ENCODE peak calls at places on chromosomes 1 and 21, in six cellular contexts. W is CD4-positive, alpha-beta memory T cell; K is mesenchymal stem cell; X is iPS DF 6.9; Y is CD8-positive, alpha-beta memory T cell; Z is psoas muscle. O is an unnamed sample. For H3K4me1, the result is how much of the 10 kb centered on the place peaks cover.

GRCh38 chr1:25703671-25704637 is 87.4 kb downstream of the MAN1C1 start:
- DNase-seq in Y (peak), Z (no peak), W (peak), K (no peak), X (no peak), O (no peak)

GRCh38 chr1:87712261-87712674 is 383.6 kb downstream of the LMO4 start:
- DNase-seq in X (no peak), K (no peak), Z (no peak), Y (no peak), W (no peak), O (no peak)

GRCh38 chr1:153790282-153790995 is 15.2 kb downstream of the SLC27A3 start:
- DNase-seq in Z (peak), X (no peak), K (peak), Y (no peak), W (no peak), O (no peak)

GRCh38 chr1:178258521-178258920 is 164.6 kb downstream of the RASAL2 start:
- DNase-seq in Z (no peak), W (no peak), X (no peak), K (no peak), Y (no peak), O (no peak)

GRCh38 chr1:160826546-160826945 is 30.6 kb downstream of the LY9 start:
- DNase-seq in K (peak), Y (no peak), Z (no peak), W (no peak), X (no peak), O (no peak)

GRCh38 chr1:3890389-3891328 is 9.4 kb downstream of the C1orf174 start:
- DNase-seq in X (no peak), K (no peak), Y (peak), W (peak), Z (peak), O (no peak)

GRCh38 chr1:181181792-181182585 is 93.5 kb downstream of the IER5 start:
- DNase-seq in W (no peak), Y (no peak), X (no peak), K (no peak), Z (no peak), O (no peak)

GRCh38 chr1:180501865-180502360 is 464 bp downstream of the ACBD6 start:
- DNase-seq in X (no peak), W (no peak), Z (no peak), Y (no peak), K (no peak), O (no peak)

GRCh38 chr1:29500651-29501050 is 264.3 kb downstream of the PTPRU start:
- DNase-seq in Z (no peak), Y (no peak), W (no peak), X (no peak), K (no peak), O (no peak)

GRCh38 chr1:186923434-186923833 is 94.7 kb downstream of the PLA2G4A start:
- DNase-seq in W (no peak), Z (no peak), X (no peak), Y (no peak), K (no peak), O (no peak)

GRCh38 chr1:71861022-71861421 is 421.3 kb downstream of the NEGR1 start:
- DNase-seq in Z (no peak), X (no peak), Y (no peak), W (no peak), K (no peak), O (no peak)

GRCh38 chr1:38194486-38194885 is 147.9 kb upstream of the POU3F1 start:
- DNase-seq in K (no peak), X (no peak), Z (no peak), W (no peak), Y (no peak), O (peak)

GRCh38 chr1:19156676-19157075 is 53.4 kb downstream of the UBR4 start:
- DNase-seq in Z (no peak), X (no peak), K (peak), Y (no peak), W (no peak), O (no peak)

DNA sequence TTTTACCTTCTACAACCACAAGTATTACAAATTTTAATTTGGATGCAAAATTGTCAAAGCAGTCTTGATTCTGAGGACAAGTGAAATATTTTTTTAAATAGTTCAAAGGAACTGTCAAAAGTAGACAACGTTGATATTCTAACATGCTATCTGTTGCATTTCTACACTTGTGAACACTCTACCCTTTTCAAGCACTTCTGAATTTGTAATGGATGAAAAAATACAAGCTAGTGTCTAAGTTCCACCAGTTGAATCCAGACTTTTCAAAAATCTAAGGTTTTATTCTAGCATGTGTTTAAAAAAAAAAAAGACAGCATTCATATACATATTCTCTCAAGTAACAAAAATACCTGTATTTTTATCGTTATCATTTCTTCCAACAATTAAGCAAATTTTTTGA is 2.1 kb downstream of the ARID4B start:
- DNase-seq in X (no peak), Y (no peak), K (no peak), W (no peak), Z (no peak), O (no peak)
- H3K4me1 ChIP-seq in X (under half), Y (half or more), K (under half), W (half or more), Z (under half), O (under half)

GRCh38 chr1:102891868-102892625 is 216.3 kb downstream of the COL11A1 start:
- DNase-seq in K (peak), W (no peak), Z (no peak), Y (no peak), X (no peak), O (no peak)

GRCh38 chr1:102886638-102887037 is 221.7 kb downstream of the COL11A1 start:
- DNase-seq in W (no peak), X (no peak), Z (no peak), Y (no peak), K (no peak), O (no peak)
- H3K4me1 ChIP-seq in W (under half), X (under half), Z (under half), Y (under half), K (under half), O (under half)

GRCh38 chr1:95230256-95230655 is 3.8 kb upstream of the RWDD3 start:
- DNase-seq in Y (no peak), K (no peak), X (no peak), W (no peak), Z (no peak), O (no peak)
- H3K4me1 ChIP-seq in Y (under half), K (under half), X (under half), W (under half), Z (under half), O (under half)

DNA sequence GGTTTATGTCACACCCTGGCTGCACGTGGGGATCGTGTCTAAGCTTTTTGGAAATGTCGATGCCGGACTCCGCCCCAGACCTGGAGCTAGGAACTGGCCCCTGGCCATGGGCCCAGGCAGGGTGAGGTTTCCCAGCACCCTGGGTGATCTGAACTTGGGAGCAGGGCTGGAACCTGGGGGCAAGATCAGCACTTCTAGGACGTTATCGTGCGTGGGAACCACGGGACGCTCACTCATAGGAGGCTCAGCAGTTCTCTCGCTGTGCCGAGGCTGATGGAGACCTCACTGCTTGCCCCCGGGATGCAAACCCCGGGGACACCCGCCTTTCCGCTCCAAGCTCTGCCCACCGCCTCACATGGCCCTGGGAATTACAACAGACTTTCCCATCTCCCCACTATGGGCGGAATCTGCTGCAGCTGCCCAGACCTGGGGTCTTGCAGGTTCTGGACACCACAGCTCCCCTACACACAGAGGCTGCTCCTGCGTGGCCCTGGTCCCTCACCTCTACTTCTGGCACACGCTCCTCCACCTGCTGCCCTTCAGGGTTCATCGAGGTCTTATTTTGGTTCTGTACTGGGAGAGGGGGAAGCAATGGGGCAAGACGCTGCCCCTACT is 35.9 kb downstream of the COL18A1 start:
- DNase-seq in Y (peak), W (no peak), K (no peak), X (no peak), Z (peak), O (no peak)
- H3K4me1 ChIP-seq in Y (under half), W (under half), K (under half), X (under half), Z (under half), O (under half)

GRCh38 chr1:98459471-98459870 is 202.1 kb upstream of the SNX7 start:
- DNase-seq in K (no peak), X (no peak), W (no peak), Z (no peak), Y (no peak), O (no peak)
- H3K4me1 ChIP-seq in K (under half), X (under half), W (under half), Z (under half), Y (under half), O (under half)

GRCh38 chr21:37416914-37417313 is 50.3 kb downstream of the DYRK1A start:
- DNase-seq in Y (no peak), Z (no peak), X (no peak), W (no peak), K (no peak), O (no peak)

GRCh38 chr21:37413553-37414291 is 47.1 kb downstream of the DYRK1A start:
- DNase-seq in X (no peak), W (no peak), K (no peak), Y (no peak), Z (no peak), O (no peak)

GRCh38 chr21:37412603-37413360 is 46.2 kb downstream of the DYRK1A start:
- DNase-seq in X (no peak), Z (no peak), Y (no peak), K (peak), W (no peak), O (no peak)

GRCh38 chr21:37415938-37416337 is 49.4 kb downstream of the DYRK1A start:
- DNase-seq in Z (no peak), X (no peak), W (no peak), Y (no peak), K (no peak), O (no peak)

DNA sequence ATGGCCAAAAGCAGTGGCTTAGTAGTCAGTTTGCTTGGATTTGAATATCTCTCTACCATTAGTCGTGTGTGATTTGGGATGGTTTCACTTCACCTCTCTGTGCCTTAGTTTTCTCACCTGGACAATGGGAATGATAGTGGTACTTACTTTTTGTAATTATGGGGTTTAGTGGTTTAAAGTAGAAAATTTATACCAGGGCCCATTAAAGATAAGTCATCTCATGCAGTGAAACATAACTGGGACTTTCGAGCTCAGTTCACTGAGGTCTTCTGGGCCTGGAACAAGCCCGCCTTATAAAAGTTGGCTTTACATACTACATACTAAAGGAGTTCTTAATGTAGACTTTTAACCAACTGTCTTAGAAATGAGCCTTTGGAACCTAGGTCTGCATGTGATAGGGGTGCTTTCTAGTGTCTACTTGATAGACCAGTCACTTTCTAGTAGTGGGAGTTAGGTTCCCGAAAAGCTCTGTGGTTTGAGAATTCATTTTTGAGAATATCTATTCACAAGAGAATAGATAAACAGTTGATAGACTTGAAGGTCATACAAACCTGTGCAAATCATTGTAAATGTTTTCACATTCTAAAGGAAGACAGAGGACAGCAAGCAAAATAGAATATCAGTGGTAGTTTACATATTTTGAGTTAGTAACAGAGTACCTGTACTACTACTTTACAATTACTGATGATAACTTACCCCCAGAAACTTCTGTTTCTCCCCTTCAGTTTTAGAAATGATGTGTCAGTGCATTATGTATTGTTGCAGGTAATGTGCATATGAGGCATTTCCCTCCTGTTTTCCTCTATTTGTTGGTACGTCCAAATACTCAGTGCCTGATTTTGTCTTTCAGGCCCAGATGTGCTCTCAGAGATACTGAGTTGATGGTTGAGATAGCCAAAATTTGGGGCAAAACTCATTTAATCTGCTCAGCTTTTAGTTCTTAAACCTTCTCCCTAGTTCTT is 48.0 kb downstream of the DYRK1A start:
- DNase-seq in Y (no peak), X (no peak), Z (no peak), W (no peak), K (no peak), O (no peak)
- H3K4me1 ChIP-seq in Y (half or more), X (under half), Z (half or more), W (half or more), K (under half), O (under half)

DNA sequence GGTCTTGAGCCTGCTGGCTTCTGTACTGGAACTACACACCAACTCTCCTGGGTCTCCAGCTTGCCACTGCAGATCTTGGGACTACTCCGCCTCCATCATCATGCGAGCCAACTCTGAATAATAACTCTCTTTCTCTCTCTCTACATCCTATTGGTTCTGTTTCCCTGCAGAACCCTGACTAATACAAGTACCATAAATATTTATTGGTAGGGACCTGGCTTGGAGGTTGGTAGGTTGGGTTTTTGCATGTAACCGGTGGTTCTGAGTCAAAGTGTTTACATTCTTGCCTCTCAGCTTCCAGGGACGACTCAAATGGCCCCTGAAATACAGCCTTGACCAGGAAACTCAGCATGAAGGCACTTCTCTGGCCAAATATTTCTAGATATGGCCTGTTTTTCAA is 110.4 kb downstream of the KCND3 start:
- DNase-seq in K (peak), W (no peak), X (no peak), Y (no peak), Z (no peak), O (no peak)
- H3K4me1 ChIP-seq in K (under half), W (under half), X (under half), Y (under half), Z (under half), O (under half)

GRCh38 chr21:37453350-37453749 is 86.8 kb downstream of the DYRK1A start:
- DNase-seq in Z (no peak), X (no peak), Y (no peak), W (no peak), K (no peak), O (no peak)

GRCh38 chr21:37452222-37452621 is 85.6 kb downstream of the DYRK1A start:
- DNase-seq in K (peak), Z (peak), W (no peak), Y (no peak), X (no peak), O (no peak)

GRCh38 chr21:37450385-37451044 is 83.9 kb downstream of the DYRK1A start:
- DNase-seq in Z (no peak), Y (no peak), W (no peak), X (no peak), K (peak), O (no peak)

GRCh38 chr21:37449302-37449937 is 82.8 kb downstream of the DYRK1A start:
- DNase-seq in Z (no peak), W (no peak), Y (no peak), X (no peak), K (no peak), O (no peak)

DNA sequence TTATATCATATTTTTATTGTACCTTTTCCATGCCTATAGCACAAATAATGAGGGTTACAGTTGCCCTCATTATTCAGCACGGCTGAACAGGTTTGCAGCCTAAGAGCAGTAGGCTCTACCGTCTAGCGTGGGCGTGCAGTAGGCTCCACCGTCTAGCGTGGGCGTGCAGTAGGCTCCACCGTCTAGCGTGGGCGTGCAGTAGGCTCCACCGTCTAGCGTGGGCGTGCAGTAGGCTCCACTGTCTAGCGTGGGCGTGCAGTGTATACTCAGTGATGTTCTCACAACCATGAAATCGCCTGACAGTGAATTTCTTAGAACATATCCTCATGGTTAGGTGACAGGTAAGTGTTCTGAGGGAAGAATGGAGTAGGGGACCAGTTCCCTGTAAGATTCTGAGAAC is 84.9 kb downstream of the DYRK1A start:
- DNase-seq in W (no peak), X (no peak), K (no peak), Y (no peak), Z (no peak), O (no peak)
- H3K4me1 ChIP-seq in W (half or more), X (under half), K (under half), Y (half or more), Z (half or more), O (under half)

O was measured in upper lobe of right lung.